ENCODE peak calls at places on chromosome 4, in eight cellular contexts. S is activated CD8-positive, alpha-beta memory T cell treated with anti-CD3 and anti-CD28 coated beads for 48 hours; T is endothelial cell; M is T-helper 1 cell; U is tibial nerve; D is T-cell; R is head of caudate nucleus; C is NCI-H1417. Z is an unnamed sample.

GRCh38 chr4:177375971-177376370 is 66.3 kb downstream of the AGA start:
- DNase-seq in U (no peak), R (no peak), D (no peak), S (no peak), M (no peak), T (no peak), C (no peak), Z (no peak)

GRCh38 chr4:1516261-1516660 is 110.0 kb upstream of the NKX1-1 start:
- DNase-seq in U (no peak), T (no peak), R (no peak), S (no peak), M (no peak), C (no peak), D (no peak), Z (no peak)

GRCh38 chr4:68592673-68593072 is 16.6 kb upstream of the UGT2B17 start:
- DNase-seq in D (no peak), T (no peak), R (no peak), U (no peak), M (no peak), C (no peak), S (no peak), Z (no peak)

GRCh38 chr4:61985426-61985825 is 785.3 kb downstream of the ADGRL3 start:
- DNase-seq in C (no peak), S (no peak), U (no peak), D (no peak), R (no peak), T (no peak), M (no peak), Z (no peak)

GRCh38 chr4:181819951-181820350 is 423.3 kb upstream of the TENM3 start:
- DNase-seq in R (no peak), U (no peak), C (no peak), S (no peak), D (no peak), M (no peak), T (no peak), Z (no peak)

GRCh38 chr4:41346306-41347061 is 89.8 kb downstream of the UCHL1 start:
- DNase-seq in S (no peak), C (no peak), D (no peak), U (no peak), M (no peak), R (no peak), T (no peak), Z (no peak)

GRCh38 chr4:133146574-133147198 is 2.4 kb upstream of the PCDH10 start:
- DNase-seq in T (peak), D (no peak), S (no peak), C (peak), R (peak), U (no peak), M (no peak), Z (no peak)

GRCh38 chr4:58553031-58553430 is 1442.8 kb upstream of the IGFBP7 start:
- DNase-seq in S (no peak), M (no peak), T (no peak), R (no peak), U (no peak), D (no peak), C (no peak), Z (no peak)

GRCh38 chr4:8910822-8911310 is 39.2 kb upstream of the HMX1 start:
- DNase-seq in S (no peak), M (no peak), T (no peak), U (no peak), D (no peak), R (peak), C (no peak), Z (no peak)

GRCh38 chr4:47817275-47817674 is 20.6 kb downstream of the CORIN start:
- DNase-seq in M (no peak), C (no peak), R (no peak), T (no peak), D (no peak), S (no peak), U (no peak), Z (no peak)

GRCh38 chr4:165994706-165995105 is 121.7 kb downstream of the TLL1 start:
- DNase-seq in M (no peak), C (no peak), U (no peak), D (no peak), T (no peak), R (no peak), S (no peak), Z (no peak)

GRCh38 chr4:178240891-178241290 is 798.7 kb upstream of the AGA start:
- DNase-seq in U (no peak), T (no peak), S (no peak), M (no peak), C (no peak), R (no peak), D (no peak), Z (no peak)

GRCh38 chr4:6228158-6229067 is 28.1 kb upstream of the JAKMIP1 start:
- DNase-seq in M (no peak), S (no peak), C (no peak), R (peak), D (no peak), T (no peak), U (no peak), Z (no peak)

GRCh38 chr4:10267066-10267465 is 150.5 kb upstream of the WDR1 start:
- DNase-seq in C (no peak), S (no peak), T (no peak), D (no peak), M (no peak), R (no peak), U (no peak), Z (no peak)

GRCh38 chr4:139419388-139419914 is 34.5 kb upstream of the RAB33B start:
- DNase-seq in S (no peak), D (no peak), T (peak), R (no peak), U (no peak), C (no peak), M (no peak), Z (no peak)

GRCh38 chr4:118703118-118703517 is 17.9 kb downstream of the METTL14 start:
- DNase-seq in D (no peak), T (no peak), C (no peak), U (no peak), S (no peak), M (no peak), R (no peak), Z (no peak)

GRCh38 chr4:138390286-138390685 is 148.1 kb upstream of the SLC7A11 start:
- DNase-seq in D (no peak), U (no peak), S (no peak), T (no peak), R (no peak), C (no peak), M (no peak), Z (no peak)

GRCh38 chr4:165921546-165921945 is 48.5 kb downstream of the TLL1 start:
- DNase-seq in S (no peak), T (no peak), R (no peak), M (no peak), C (no peak), D (no peak), U (no peak), Z (no peak)

Z was measured in kidney glomerular epithelial cell.